ENCODE peak calls at places on chromosomes 3 and 15, in four cellular contexts. One of them, this sample, is unnamed.

GRCh38 chr15:70291295-70291694 is 193.6 kb upstream of the TLE3 start:
- DNase-seq in germinal center: no peak
- DNase-seq in HuH-7.5: no peak
- DNase-seq in stimulated activated naive CD4-positive, alpha-beta T cell: no peak
- DNase-seq in this sample: no peak

GRCh38 chr3:135324246-135324645 is 529.2 kb downstream of the EPHB1 start:
- DNase-seq in germinal center: no peak
- DNase-seq in HuH-7.5: no peak
- DNase-seq in stimulated activated naive CD4-positive, alpha-beta T cell: no peak
- DNase-seq in this sample: no peak

GRCh38 chr3:147654827-147655226 is 245.7 kb downstream of the ZIC1 start:
- DNase-seq in germinal center: no peak
- DNase-seq in HuH-7.5: no peak
- DNase-seq in stimulated activated naive CD4-positive, alpha-beta T cell: no peak
- DNase-seq in this sample: no peak

GRCh38 chr15:61275901-61276300 is 46.8 kb upstream of the RORA start:
- DNase-seq in germinal center: no peak
- DNase-seq in HuH-7.5: no peak
- DNase-seq in stimulated activated naive CD4-positive, alpha-beta T cell: no peak
- DNase-seq in this sample: no peak

GRCh38 chr15:58731756-58732535 is 17.6 kb downstream of the ADAM10 start:
- DNase-seq in germinal center: no peak
- DNase-seq in HuH-7.5: no peak
- DNase-seq in stimulated activated naive CD4-positive, alpha-beta T cell: no peak
- DNase-seq in this sample: no peak

GRCh38 chr3:2218826-2219225 is 120.2 kb downstream of the CNTN4 start:
- DNase-seq in germinal center: no peak
- DNase-seq in HuH-7.5: no peak
- DNase-seq in stimulated activated naive CD4-positive, alpha-beta T cell: no peak
- DNase-seq in this sample: no peak

GRCh38 chr15:69253156-69253555 is 45.6 kb upstream of the PAQR5 start:
- DNase-seq in germinal center: no peak
- DNase-seq in HuH-7.5: no peak
- DNase-seq in stimulated activated naive CD4-positive, alpha-beta T cell: no peak
- DNase-seq in this sample: no peak

GRCh38 chr3:55143928-55144671 is 216.2 kb upstream of the LRTM1 start:
- DNase-seq in germinal center: no peak
- DNase-seq in HuH-7.5: no peak
- DNase-seq in stimulated activated naive CD4-positive, alpha-beta T cell: no peak
- DNase-seq in this sample: no peak

GRCh38 chr15:40825661-40826088 is 2.8 kb downstream of the PPP1R14D start:
- DNase-seq in germinal center: no peak
- DNase-seq in HuH-7.5: no peak
- DNase-seq in stimulated activated naive CD4-positive, alpha-beta T cell: no peak
- DNase-seq in this sample: no peak

GRCh38 chr15:93862791-93863190 is 368.6 kb upstream of the MCTP2 start:
- DNase-seq in germinal center: no peak
- DNase-seq in HuH-7.5: no peak
- DNase-seq in stimulated activated naive CD4-positive, alpha-beta T cell: no peak
- DNase-seq in this sample: no peak

GRCh38 chr3:47247131-47248064 is 35.2 kb downstream of the KIF9 start:
- DNase-seq in germinal center: no peak
- DNase-seq in HuH-7.5: no peak
- DNase-seq in stimulated activated naive CD4-positive, alpha-beta T cell: no peak
- DNase-seq in this sample: no peak

GRCh38 chr3:184608209-184608608 is 46.6 kb downstream of the EPHB3 start:
- DNase-seq in germinal center: no peak
- DNase-seq in HuH-7.5: no peak
- DNase-seq in stimulated activated naive CD4-positive, alpha-beta T cell: no peak
- DNase-seq in this sample: no peak

GRCh38 chr15:80620931-80621330 is 74.2 kb upstream of the ABHD17C start:
- DNase-seq in germinal center: no peak
- DNase-seq in HuH-7.5: no peak
- DNase-seq in stimulated activated naive CD4-positive, alpha-beta T cell: no peak
- DNase-seq in this sample: no peak

GRCh38 chr15:51907136-51907862 is 64.3 kb downstream of the LEO1 start:
- DNase-seq in germinal center: no peak
- DNase-seq in HuH-7.5: peak
- DNase-seq in stimulated activated naive CD4-positive, alpha-beta T cell: no peak
- DNase-seq in this sample: peak

GRCh38 chr15:33994005-33994615 is 25.8 kb downstream of the CHRM5 start:
- DNase-seq in germinal center: no peak
- DNase-seq in HuH-7.5: peak
- DNase-seq in stimulated activated naive CD4-positive, alpha-beta T cell: no peak
- DNase-seq in this sample: no peak

GRCh38 chr15:57559875-57560274 is 31.8 kb upstream of the MYZAP start:
- DNase-seq in germinal center: peak
- DNase-seq in HuH-7.5: peak
- DNase-seq in stimulated activated naive CD4-positive, alpha-beta T cell: peak
- DNase-seq in this sample: no peak

GRCh38 chr3:25453521-25454410 is 25.7 kb downstream of the RARB start:
- DNase-seq in germinal center: no peak
- DNase-seq in HuH-7.5: no peak
- DNase-seq in stimulated activated naive CD4-positive, alpha-beta T cell: no peak
- DNase-seq in this sample: no peak

This sample was measured in left lung.